ENCODE peak calls at places on chromosomes 12 and 14, in seven cellular contexts. One of them, this sample, is unnamed.

GRCh38 chr12:4353785-4354208 is 25.7 kb downstream of the FGF23 start:
- DNase-seq in HCT116: no peak
- DNase-seq in uterus: no peak
- DNase-seq in breast epithelium: no peak
- DNase-seq in K562: peak; percentile 26
- DNase-seq in gastrocnemius medialis: no peak
- DNase-seq in sigmoid colon: no peak
- DNase-seq in this sample: no peak

GRCh38 chr12:108629824-108630476 is 3.7 kb downstream of the SELPLG start:
- DNase-seq in HCT116: no peak
- DNase-seq in uterus: peak; percentile 63
- DNase-seq in breast epithelium: no peak
- DNase-seq in K562: peak; percentile 97
- DNase-seq in gastrocnemius medialis: no peak
- DNase-seq in sigmoid colon: no peak
- DNase-seq in this sample: no peak

GRCh38 chr14:26594756-26595545 is 2.9 kb downstream of the NOVA1 start:
- DNase-seq in HCT116: no peak
- DNase-seq in uterus: no peak
- DNase-seq in breast epithelium: no peak
- DNase-seq in K562: no peak
- DNase-seq in gastrocnemius medialis: no peak
- DNase-seq in sigmoid colon: no peak
- DNase-seq in this sample: no peak

GRCh38 chr14:60134702-60135101 is 30.5 kb downstream of the DHRS7 start:
- DNase-seq in HCT116: no peak
- DNase-seq in uterus: no peak
- DNase-seq in breast epithelium: no peak
- DNase-seq in K562: no peak
- DNase-seq in gastrocnemius medialis: no peak
- DNase-seq in sigmoid colon: no peak
- DNase-seq in this sample: no peak

GRCh38 chr12:43434614-43435013 is 117.4 kb downstream of the ADAMTS20 start:
- DNase-seq in HCT116: no peak
- DNase-seq in uterus: no peak
- DNase-seq in breast epithelium: no peak
- DNase-seq in K562: no peak
- DNase-seq in gastrocnemius medialis: no peak
- DNase-seq in sigmoid colon: no peak
- DNase-seq in this sample: no peak

GRCh38 chr12:109779382-109779781 is 53.8 kb downstream of the TRPV4 start:
- DNase-seq in HCT116: no peak
- DNase-seq in uterus: no peak
- DNase-seq in breast epithelium: no peak
- DNase-seq in K562: peak; percentile 23
- DNase-seq in gastrocnemius medialis: no peak
- DNase-seq in sigmoid colon: no peak
- DNase-seq in this sample: no peak

GRCh38 chr12:24724765-24725307 is 224.1 kb downstream of the BCAT1 start:
- DNase-seq in HCT116: no peak
- DNase-seq in uterus: no peak
- DNase-seq in breast epithelium: no peak
- DNase-seq in K562: no peak
- DNase-seq in gastrocnemius medialis: no peak
- DNase-seq in sigmoid colon: no peak
- DNase-seq in this sample: no peak

GRCh38 chr14:100440207-100440631 is 117.1 kb downstream of the SLC25A47 start:
- DNase-seq in HCT116: no peak
- DNase-seq in uterus: peak; percentile 84
- DNase-seq in breast epithelium: peak; percentile 89
- DNase-seq in K562: peak; percentile 79
- DNase-seq in gastrocnemius medialis: peak; percentile 40
- DNase-seq in sigmoid colon: peak; percentile 79
- DNase-seq in this sample: no peak

GRCh38 chr12:10186299-10186698 is 7.5 kb downstream of the TMEM52B start:
- DNase-seq in HCT116: no peak
- DNase-seq in uterus: no peak
- DNase-seq in breast epithelium: no peak
- DNase-seq in K562: no peak
- DNase-seq in gastrocnemius medialis: no peak
- DNase-seq in sigmoid colon: peak; percentile 69
- DNase-seq in this sample: no peak

GRCh38 chr12:6532051-6532926 is 2.0 kb upstream of the GAPDH start:
- DNase-seq in HCT116: peak; percentile 85
- DNase-seq in uterus: peak; percentile 61
- DNase-seq in breast epithelium: no peak
- DNase-seq in K562: peak; percentile 92
- DNase-seq in gastrocnemius medialis: no peak
- DNase-seq in sigmoid colon: peak; percentile 90
- DNase-seq in this sample: peak; percentile 89

GRCh38 chr14:22822619-22823551 is 6.8 kb upstream of the MRPL52 start:
- DNase-seq in HCT116: peak; percentile 51
- DNase-seq in uterus: peak; percentile 91
- DNase-seq in breast epithelium: peak; percentile 64
- DNase-seq in K562: peak; percentile 87
- DNase-seq in gastrocnemius medialis: peak; percentile 27
- DNase-seq in sigmoid colon: peak; percentile 90
- DNase-seq in this sample: peak; percentile 48

GRCh38 chr14:59281613-59282012 is 93.1 kb downstream of the DAAM1 start:
- DNase-seq in HCT116: no peak
- DNase-seq in uterus: no peak
- DNase-seq in breast epithelium: no peak
- DNase-seq in K562: no peak
- DNase-seq in gastrocnemius medialis: no peak
- DNase-seq in sigmoid colon: no peak
- DNase-seq in this sample: no peak

GRCh38 chr12:10033783-10034381 is 3.4 kb downstream of the CLEC9A start:
- DNase-seq in HCT116: no peak
- DNase-seq in uterus: no peak
- DNase-seq in breast epithelium: no peak
- DNase-seq in K562: no peak
- DNase-seq in gastrocnemius medialis: no peak
- DNase-seq in sigmoid colon: no peak
- DNase-seq in this sample: no peak

GRCh38 chr14:96617635-96618034 is 115.5 kb downstream of the PAPOLA start:
- DNase-seq in HCT116: no peak
- DNase-seq in uterus: no peak
- DNase-seq in breast epithelium: no peak
- DNase-seq in K562: peak; percentile 14
- DNase-seq in gastrocnemius medialis: no peak
- DNase-seq in sigmoid colon: no peak
- DNase-seq in this sample: no peak
- TF ChIP-seq POLR2A in HCT116: no peak
- TF ChIP-seq POLR2A in uterus: no peak
- TF ChIP-seq POLR2A in breast epithelium: no peak
- TF ChIP-seq POLR2A in K562: no peak
- TF ChIP-seq POLR2A in gastrocnemius medialis: no peak
- TF ChIP-seq POLR2A in sigmoid colon: no peak
- TF ChIP-seq POLR2A in this sample: no peak

GRCh38 chr14:68938515-68939423 is 40.3 kb downstream of the ACTN1 start:
- DNase-seq in HCT116: no peak
- DNase-seq in uterus: peak; percentile 55
- DNase-seq in breast epithelium: no peak
- DNase-seq in K562: no peak
- DNase-seq in gastrocnemius medialis: no peak
- DNase-seq in sigmoid colon: peak; percentile 77
- DNase-seq in this sample: no peak

GRCh38 chr14:68939424-68939892 is 39.6 kb downstream of the ACTN1 start:
- DNase-seq in HCT116: no peak
- DNase-seq in uterus: no peak
- DNase-seq in breast epithelium: no peak
- DNase-seq in K562: no peak
- DNase-seq in gastrocnemius medialis: no peak
- DNase-seq in sigmoid colon: no peak
- DNase-seq in this sample: no peak

GRCh38 chr14:68936980-68937379 is 42.1 kb downstream of the ACTN1 start:
- DNase-seq in HCT116: no peak
- DNase-seq in uterus: no peak
- DNase-seq in breast epithelium: no peak
- DNase-seq in K562: no peak
- DNase-seq in gastrocnemius medialis: no peak
- DNase-seq in sigmoid colon: no peak
- DNase-seq in this sample: no peak

GRCh38 chr14:68936476-68936875 is 42.6 kb downstream of the ACTN1 start:
- DNase-seq in HCT116: no peak
- DNase-seq in uterus: no peak
- DNase-seq in breast epithelium: no peak
- DNase-seq in K562: no peak
- DNase-seq in gastrocnemius medialis: no peak
- DNase-seq in sigmoid colon: no peak
- DNase-seq in this sample: no peak

DNA sequence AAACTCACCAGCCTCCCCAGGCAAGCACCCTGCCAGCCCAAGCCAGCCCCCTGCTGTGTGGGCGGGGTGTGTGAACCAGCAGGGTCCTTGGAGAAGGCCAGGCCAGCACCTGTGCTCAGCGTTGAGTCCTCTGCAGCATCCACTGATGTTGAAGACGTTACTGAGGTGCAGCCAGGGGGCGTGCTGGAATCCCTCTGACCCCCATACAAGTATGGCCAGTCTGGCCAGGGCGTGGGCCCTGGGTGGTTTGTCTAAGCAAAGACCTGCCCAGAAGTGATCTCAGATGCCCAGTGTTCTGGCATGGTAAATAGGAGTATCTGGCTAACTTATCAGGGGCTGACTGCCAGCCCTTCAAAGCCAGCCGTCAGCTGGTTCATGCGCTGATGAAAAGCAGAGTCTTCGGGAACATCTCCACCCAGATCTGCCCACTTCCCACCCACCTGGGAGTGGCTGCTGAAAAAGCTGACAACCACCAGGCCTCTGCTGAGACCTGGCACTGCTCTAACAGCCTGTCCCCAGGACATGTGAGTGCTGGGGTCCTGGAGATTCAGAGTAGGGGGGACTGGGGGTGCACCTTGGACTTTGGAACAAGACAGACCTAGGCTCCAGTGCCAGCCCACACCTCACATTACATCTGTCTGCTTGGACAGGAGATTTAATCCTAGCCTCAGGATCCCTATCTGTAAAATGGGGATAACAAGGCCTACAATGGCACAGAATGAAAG is 41.1 kb downstream of the ACTN1 start:
- DNase-seq in HCT116: no peak
- DNase-seq in uterus: peak; percentile 67
- DNase-seq in breast epithelium: peak; percentile 59
- DNase-seq in K562: peak; percentile 11
- DNase-seq in gastrocnemius medialis: no peak
- DNase-seq in sigmoid colon: peak; percentile 95
- DNase-seq in this sample: no peak
- TF ChIP-seq POLR2A in HCT116: no peak
- TF ChIP-seq POLR2A in uterus: no peak
- TF ChIP-seq POLR2A in breast epithelium: no peak
- TF ChIP-seq POLR2A in K562: no peak
- TF ChIP-seq POLR2A in gastrocnemius medialis: no peak
- TF ChIP-seq POLR2A in sigmoid colon: no peak
- TF ChIP-seq POLR2A in this sample: no peak

GRCh38 chr14:91364524-91365270 is 52.9 kb downstream of the CCDC88C start:
- DNase-seq in HCT116: no peak
- DNase-seq in uterus: no peak
- DNase-seq in breast epithelium: no peak
- DNase-seq in K562: peak; percentile 17
- DNase-seq in gastrocnemius medialis: no peak
- DNase-seq in sigmoid colon: no peak
- DNase-seq in this sample: no peak
- TF ChIP-seq POLR2A in HCT116: no peak
- TF ChIP-seq POLR2A in uterus: no peak
- TF ChIP-seq POLR2A in breast epithelium: no peak
- TF ChIP-seq POLR2A in K562: no peak
- TF ChIP-seq POLR2A in gastrocnemius medialis: no peak
- TF ChIP-seq POLR2A in sigmoid colon: no peak
- TF ChIP-seq POLR2A in this sample: no peak

GRCh38 chr14:102086972-102087761 is at the start of gene HSP90AA1:
- DNase-seq in HCT116: peak; percentile 79
- DNase-seq in uterus: peak; percentile 95
- DNase-seq in breast epithelium: peak; percentile 93
- DNase-seq in K562: peak; percentile 93
- DNase-seq in gastrocnemius medialis: peak; percentile 84
- DNase-seq in sigmoid colon: peak; percentile 97
- DNase-seq in this sample: peak; percentile 84

GRCh38 chr14:102085503-102085902 is 1.3 kb downstream of the HSP90AA1 start:
- DNase-seq in HCT116: no peak
- DNase-seq in uterus: no peak
- DNase-seq in breast epithelium: no peak
- DNase-seq in K562: no peak
- DNase-seq in gastrocnemius medialis: no peak
- DNase-seq in sigmoid colon: no peak
- DNase-seq in this sample: no peak

GRCh38 chr14:102087762-102088011 is 843 bp upstream of the HSP90AA1 start:
- DNase-seq in HCT116: no peak
- DNase-seq in uterus: no peak
- DNase-seq in breast epithelium: no peak
- DNase-seq in K562: no peak
- DNase-seq in gastrocnemius medialis: no peak
- DNase-seq in sigmoid colon: no peak
- DNase-seq in this sample: no peak

GRCh38 chr14:102084931-102085330 is 1.9 kb downstream of the HSP90AA1 start:
- DNase-seq in HCT116: no peak
- DNase-seq in uterus: no peak
- DNase-seq in breast epithelium: no peak
- DNase-seq in K562: no peak
- DNase-seq in gastrocnemius medialis: no peak
- DNase-seq in sigmoid colon: no peak
- DNase-seq in this sample: no peak

DNA sequence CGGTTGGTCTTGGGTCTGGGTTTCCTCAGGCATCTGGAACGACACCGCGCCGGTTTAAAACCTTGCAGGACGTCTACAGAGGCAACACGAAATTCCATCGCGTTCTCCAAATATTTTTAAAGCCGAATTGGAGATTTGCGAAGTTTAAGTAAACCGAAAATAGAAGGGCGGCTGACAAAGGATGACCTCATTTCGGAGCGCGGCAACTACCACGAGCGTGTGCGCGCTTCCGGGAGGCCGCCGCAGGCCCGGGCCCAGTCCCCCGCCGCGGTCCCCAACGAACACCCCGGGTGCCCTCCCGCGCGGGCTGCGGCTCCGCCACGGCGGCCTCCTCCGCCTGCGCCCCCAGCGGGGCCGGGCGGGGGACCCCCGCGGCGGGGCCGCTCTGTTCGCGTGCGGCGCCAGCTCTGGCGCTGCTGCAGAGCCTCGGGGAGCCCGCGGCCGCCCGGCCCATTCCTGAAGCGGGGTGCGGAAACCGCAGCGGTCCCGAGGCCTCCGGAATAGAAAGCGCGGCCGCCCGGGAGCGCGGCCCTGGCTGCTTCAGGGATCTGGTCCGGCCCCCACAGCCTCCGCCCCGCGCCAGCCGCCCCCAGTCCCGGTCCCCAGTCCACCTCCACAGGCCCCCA is 385 bp downstream of the HSP90AA1 start:
- DNase-seq in HCT116: no peak
- DNase-seq in uterus: peak; percentile 51
- DNase-seq in breast epithelium: no peak
- DNase-seq in K562: peak; percentile 48
- DNase-seq in gastrocnemius medialis: peak; percentile 5
- DNase-seq in sigmoid colon: peak; percentile 77
- DNase-seq in this sample: no peak
- TF ChIP-seq POLR2A in HCT116: no peak
- TF ChIP-seq POLR2A in uterus: no peak
- TF ChIP-seq POLR2A in breast epithelium: no peak
- TF ChIP-seq POLR2A in K562: no peak
- TF ChIP-seq POLR2A in gastrocnemius medialis: no peak
- TF ChIP-seq POLR2A in sigmoid colon: no peak
- TF ChIP-seq POLR2A in this sample: no peak

GRCh38 chr12:51246254-51246853 is 7.7 kb downstream of the DAZAP2 start:
- DNase-seq in HCT116: no peak
- DNase-seq in uterus: no peak
- DNase-seq in breast epithelium: no peak
- DNase-seq in K562: peak; percentile 88
- DNase-seq in gastrocnemius medialis: no peak
- DNase-seq in sigmoid colon: no peak
- DNase-seq in this sample: no peak
- TF ChIP-seq POLR2A in HCT116: no peak
- TF ChIP-seq POLR2A in uterus: no peak
- TF ChIP-seq POLR2A in breast epithelium: no peak
- TF ChIP-seq POLR2A in K562: peak; percentile 72
- TF ChIP-seq POLR2A in gastrocnemius medialis: no peak
- TF ChIP-seq POLR2A in sigmoid colon: no peak
- TF ChIP-seq POLR2A in this sample: no peak

This sample was measured in H54.